ENCODE peak calls at places on chromosomes 11 and 22, in five cellular contexts. Z, X, H, P and E are unnamed samples.

GRCh38 chr11:62842171-62842717 is 2.9 kb upstream of the WDR74 start:
- DNase-seq in Z (peak; percentile 34), X (peak; percentile 46), H (peak; percentile 24), P (no peak), E (no peak)

GRCh38 chr11:11095971-11096370 is 238.1 kb upstream of the ZBED5 start:
- DNase-seq in Z (no peak), X (no peak), H (no peak), P (no peak), E (no peak)

GRCh38 chr22:45627489-45628233 is 44.0 kb upstream of the ATXN10 start:
- DNase-seq in Z (no peak), X (no peak), H (no peak), P (no peak), E (no peak)

GRCh38 chr11:117459979-117460300 is 132.3 kb downstream of the CEP164 start:
- DNase-seq in Z (no peak), X (no peak), H (no peak), P (peak; percentile 33), E (no peak)

GRCh38 chr11:9462806-9463537 is 2.2 kb downstream of the ZNF143 start:
- DNase-seq in Z (no peak), X (no peak), H (no peak), P (no peak), E (peak; percentile 26)

GRCh38 chr11:117885777-117886176 is 9.3 kb upstream of the FXYD6 start:
- DNase-seq in Z (peak; percentile 61), X (no peak), H (no peak), P (peak; percentile 37), E (no peak)

GRCh38 chr11:126722956-126723664 is 277.5 kb downstream of the KIRREL3 start:
- DNase-seq in Z (no peak), X (no peak), H (no peak), P (no peak), E (no peak)

GRCh38 chr11:14193644-14194043 is 165.3 kb downstream of the RRAS2 start:
- DNase-seq in Z (no peak), X (no peak), H (no peak), P (no peak), E (no peak)

GRCh38 chr22:46994265-46994664 is 231.8 kb downstream of the TBC1D22A start:
- DNase-seq in Z (no peak), X (no peak), H (no peak), P (no peak), E (no peak)

GRCh38 chr11:65856689-65857499 is 1.1 kb downstream of the CFL1 start:
- DNase-seq in Z (peak; percentile 82), X (peak; percentile 90), H (peak; percentile 82), P (peak; percentile 82), E (no peak)

GRCh38 chr11:89052220-89052619 is 13.6 kb downstream of the GRM5 start:
- DNase-seq in Z (no peak), X (no peak), H (no peak), P (no peak), E (no peak)

GRCh38 chr22:46351767-46352166 is 16.3 kb downstream of the TRMU start:
- DNase-seq in Z (no peak), X (peak; percentile 24), H (no peak), P (no peak), E (no peak)

GRCh38 chr11:67213251-67213650 is 53.0 kb upstream of the GRK2 start:
- DNase-seq in Z (no peak), X (no peak), H (no peak), P (no peak), E (no peak)

GRCh38 chr11:2781413-2782274 is 81.8 kb upstream of the KCNQ1OT1 start:
- DNase-seq in Z (no peak), X (peak; percentile 29), H (no peak), P (peak; percentile 15), E (no peak)

GRCh38 chr11:36186797-36187196 is 102.4 kb downstream of the COMMD9 start:
- DNase-seq in Z (no peak), X (no peak), H (no peak), P (no peak), E (no peak)

GRCh38 chr22:23527971-23528740 is 51.9 kb downstream of the IGLL1 start:
- DNase-seq in Z (no peak), X (peak; percentile 27), H (no peak), P (no peak), E (no peak)

GRCh38 chr22:27982630-27983180 is 63.6 kb upstream of the PITPNB start:
- DNase-seq in Z (no peak), X (no peak), H (no peak), P (no peak), E (no peak)

GRCh38 chr11:55263081-55263480 is 1.1 kb downstream of the TRIM48 start:
- DNase-seq in Z (no peak), X (no peak), H (no peak), P (no peak), E (no peak)

GRCh38 chr22:37242395-37242918 is 1.6 kb downstream of the RAC2 start:
- DNase-seq in Z (peak; percentile 55), X (peak; percentile 87), H (peak; percentile 85), P (peak; percentile 54), E (peak; percentile 30)

GRCh38 chr11:66184728-66185127 is 83.7 kb upstream of the RAB1B start:
- DNase-seq in Z (no peak), X (no peak), H (no peak), P (no peak), E (no peak)

GRCh38 chr11:63673579-63673978 is 2.4 kb upstream of the ATL3 start:
- DNase-seq in Z (no peak), X (no peak), H (no peak), P (no peak), E (no peak)

GRCh38 chr11:126426820-126427749 is 71.6 kb downstream of the ST3GAL4 start:
- DNase-seq in Z (no peak), X (no peak), H (no peak), P (no peak), E (no peak)

GRCh38 chr11:61345954-61346814 is 13.2 kb downstream of the TKFC start:
- DNase-seq in Z (no peak), X (no peak), H (no peak), P (no peak), E (no peak)

GRCh38 chr11:66080055-66080817 is 10.2 kb downstream of the PACS1 start:
- DNase-seq in Z (peak; percentile 39), X (no peak), H (peak; percentile 74), P (peak; percentile 84), E (peak; percentile 69)

GRCh38 chr22:30874431-30875370 is 93.9 kb downstream of the MORC2 start:
- DNase-seq in Z (no peak), X (peak; percentile 23), H (no peak), P (no peak), E (no peak)

GRCh38 chr22:36405671-36406070 is 17.9 kb upstream of the MYH9 start:
- DNase-seq in Z (peak; percentile 32), X (peak; percentile 81), H (peak; percentile 44), P (no peak), E (no peak)

GRCh38 chr22:38758276-38758945 is 2.6 kb upstream of the SUN2 start:
- DNase-seq in Z (no peak), X (no peak), H (peak; percentile 81), P (no peak), E (no peak)

GRCh38 chr11:74322667-74323066 is 11.2 kb upstream of the P4HA3 start:
- DNase-seq in Z (peak; percentile 80), X (no peak), H (no peak), P (peak; percentile 92), E (no peak)

GRCh38 chr22:30969532-30970355 is 679 bp downstream of the TUG1 start:
- DNase-seq in Z (no peak), X (peak; percentile 52), H (peak; percentile 31), P (peak; percentile 29), E (peak; percentile 16)

GRCh38 chr11:12448131-12448939 is 71.0 kb downstream of the PARVA start:
- DNase-seq in Z (no peak), X (no peak), H (no peak), P (no peak), E (no peak)

GRCh38 chr11:31641477-31642062 is 132.0 kb downstream of the ELP4 start:
- DNase-seq in Z (no peak), X (no peak), H (no peak), P (no peak), E (peak; percentile 16)

GRCh38 chr11:107691003-107691402 is 20.9 kb downstream of the SLN start:
- DNase-seq in Z (no peak), X (no peak), H (no peak), P (no peak), E (no peak)

GRCh38 chr11:103532133-103532788 is 423.0 kb downstream of the DYNC2H1 start:
- DNase-seq in Z (no peak), X (no peak), H (no peak), P (no peak), E (peak; percentile 65)

GRCh38 chr11:47270331-47271271 is 668 bp downstream of the MADD start:
- DNase-seq in Z (no peak), X (no peak), H (no peak), P (no peak), E (peak; percentile 36)

GRCh38 chr11:126405374-126405773 is 49.9 kb downstream of the ST3GAL4 start:
- DNase-seq in Z (no peak), X (peak; percentile 55), H (no peak), P (no peak), E (peak; percentile 30)

GRCh38 chr11:107928767-107929507 is 689 bp downstream of the RAB39A start:
- DNase-seq in Z (no peak), X (peak; percentile 33), H (no peak), P (no peak), E (no peak)

GRCh38 chr11:96778272-96778671 is 388.5 kb downstream of the JRKL start:
- DNase-seq in Z (no peak), X (no peak), H (no peak), P (no peak), E (no peak)

GRCh38 chr11:77557553-77557952 is 32.2 kb upstream of the AQP11 start:
- DNase-seq in Z (no peak), X (no peak), H (no peak), P (no peak), E (no peak)
- TF ChIP-seq CTCF in Z (no peak), X (no peak), H (no peak), P (no peak), E (peak; percentile 14)

GRCh38 chr22:42937164-42937854 is 77.6 kb downstream of the PACSIN2 start:
- DNase-seq in Z (peak; percentile 40), X (peak; percentile 85), H (no peak), P (peak; percentile 76), E (peak; percentile 65)
- H3K27ac ChIP-seq in Z (no peak overlapping the region), X (peak overlapping the region; percentile 77), H (no peak overlapping the region), P (peak overlapping the region; percentile 96), E (peak overlapping the region; percentile 84)

GRCh38 chr11:44994753-44995152 is 44.1 kb upstream of the TP53I11 start:
- DNase-seq in Z (no peak), X (no peak), H (no peak), P (no peak), E (no peak)
- TF ChIP-seq CTCF in Z (no peak), X (no peak), H (no peak), P (no peak), E (no peak)

DNA sequence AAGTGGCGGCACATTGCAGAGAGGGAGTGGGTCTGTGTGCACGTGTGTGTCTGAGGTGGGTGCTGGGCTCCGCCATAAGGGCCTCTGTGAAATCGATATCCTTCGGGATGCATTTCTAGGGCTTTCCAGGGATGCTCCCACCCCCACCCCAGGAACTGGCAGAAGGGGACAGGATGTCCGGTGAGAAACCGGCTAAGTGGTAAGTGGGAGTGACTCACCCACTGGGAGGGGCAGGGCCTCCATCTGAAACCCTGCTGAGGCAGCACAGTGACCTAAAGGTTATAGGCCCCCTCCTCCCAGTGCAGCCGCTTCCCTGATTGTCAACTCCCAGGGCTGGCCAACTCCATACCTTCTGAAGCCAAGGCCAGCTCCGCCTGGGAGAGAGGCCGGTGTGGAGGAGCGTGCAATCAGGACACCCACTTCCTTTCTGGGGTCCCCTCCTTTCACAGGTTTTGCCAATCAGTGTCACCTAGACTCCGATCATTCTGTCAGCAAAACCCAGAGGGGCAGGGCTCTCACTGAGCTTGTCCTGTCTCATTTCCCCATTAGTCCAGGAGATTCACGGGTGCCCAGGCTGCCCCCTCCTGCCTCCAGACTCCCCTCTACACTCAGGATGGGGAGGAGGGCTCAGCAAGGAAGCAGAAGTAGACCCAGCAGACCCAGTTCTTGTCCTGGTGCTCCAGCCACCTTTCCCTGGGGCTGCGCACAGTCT is 44.5 kb downstream of the NECTIN1 start:
- DNase-seq in Z (no peak), X (no peak), H (no peak), P (no peak), E (peak; percentile 89)
- H3K27ac ChIP-seq in Z (no peak overlapping the region), X (no peak overlapping the region), H (no peak overlapping the region), P (no peak overlapping the region), E (peak overlapping the region; percentile 87)